ENCODE peak calls at places on chromosome 12, in five cellular contexts. One of them, this sample, is unnamed.

GRCh38 chr12:46101121-46101869 is 110.9 kb upstream of the SCAF11 start:
- DNase-seq in SK-N-SH: no peak
- DNase-seq in HepG2: no peak
- DNase-seq in A549: peak
- DNase-seq in K562: peak
- DNase-seq in this sample: no peak

GRCh38 chr12:85580562-85581168 is 255.5 kb downstream of the RASSF9 start:
- DNase-seq in SK-N-SH: no peak
- DNase-seq in HepG2: no peak
- DNase-seq in A549: no peak
- DNase-seq in K562: no peak
- DNase-seq in this sample: no peak

GRCh38 chr12:100216337-100216736 is 15.7 kb downstream of the ACTR6 start:
- DNase-seq in SK-N-SH: no peak
- DNase-seq in HepG2: no peak
- DNase-seq in A549: no peak
- DNase-seq in K562: no peak
- DNase-seq in this sample: no peak

GRCh38 chr12:88944403-88944802 is 364.1 kb upstream of the KITLG start:
- DNase-seq in SK-N-SH: no peak
- DNase-seq in HepG2: peak
- DNase-seq in A549: peak
- DNase-seq in K562: no peak
- DNase-seq in this sample: no peak

GRCh38 chr12:26274441-26275312 is 79.3 kb downstream of the SSPN start:
- DNase-seq in SK-N-SH: peak
- DNase-seq in HepG2: peak
- DNase-seq in A549: peak
- DNase-seq in K562: peak
- DNase-seq in this sample: peak

GRCh38 chr12:15855646-15856045 is 26.5 kb upstream of the STRAP start:
- DNase-seq in SK-N-SH: no peak
- DNase-seq in HepG2: no peak
- DNase-seq in A549: no peak
- DNase-seq in K562: no peak
- DNase-seq in this sample: no peak

GRCh38 chr12:109389146-109389545 is 41.4 kb downstream of the MYO1H start:
- DNase-seq in SK-N-SH: peak
- DNase-seq in HepG2: peak
- DNase-seq in A549: peak
- DNase-seq in K562: peak
- DNase-seq in this sample: peak

GRCh38 chr12:122681814-122682213 is 21.3 kb downstream of the HCAR2 start:
- DNase-seq in SK-N-SH: no peak
- DNase-seq in HepG2: no peak
- DNase-seq in A549: no peak
- DNase-seq in K562: no peak
- DNase-seq in this sample: no peak

GRCh38 chr12:52501490-52501889 is 8.4 kb upstream of the KRT6A start:
- DNase-seq in SK-N-SH: no peak
- DNase-seq in HepG2: no peak
- DNase-seq in A549: no peak
- DNase-seq in K562: no peak
- DNase-seq in this sample: no peak

GRCh38 chr12:121803861-121804416 is at the start of gene SETD1B:
- DNase-seq in SK-N-SH: peak
- DNase-seq in HepG2: no peak
- DNase-seq in A549: peak
- DNase-seq in K562: peak
- DNase-seq in this sample: peak

GRCh38 chr12:105053116-105053572 is 31.1 kb downstream of the ALDH1L2 start:
- DNase-seq in SK-N-SH: peak
- DNase-seq in HepG2: peak
- DNase-seq in A549: peak
- DNase-seq in K562: peak
- DNase-seq in this sample: peak

GRCh38 chr12:85632390-85632789 is 203.8 kb downstream of the RASSF9 start:
- DNase-seq in SK-N-SH: no peak
- DNase-seq in HepG2: no peak
- DNase-seq in A549: no peak
- DNase-seq in K562: no peak
- DNase-seq in this sample: no peak

GRCh38 chr12:14614704-14615121 is 47.0 kb upstream of the PLBD1 start:
- DNase-seq in SK-N-SH: no peak
- DNase-seq in HepG2: no peak
- DNase-seq in A549: no peak
- DNase-seq in K562: no peak
- DNase-seq in this sample: peak

GRCh38 chr12:113971392-113971791 is 5.3 kb upstream of the RBM19 start:
- DNase-seq in SK-N-SH: no peak
- DNase-seq in HepG2: no peak
- DNase-seq in A549: no peak
- DNase-seq in K562: no peak
- DNase-seq in this sample: no peak

GRCh38 chr12:203074-203461 is 10.9 kb downstream of the SLC6A12 start:
- DNase-seq in SK-N-SH: no peak
- DNase-seq in HepG2: no peak
- DNase-seq in A549: no peak
- DNase-seq in K562: no peak
- DNase-seq in this sample: no peak

GRCh38 chr12:47832263-47832933 is 12.7 kb upstream of the HDAC7 start:
- DNase-seq in SK-N-SH: no peak
- DNase-seq in HepG2: no peak
- DNase-seq in A549: no peak
- DNase-seq in K562: no peak
- DNase-seq in this sample: no peak

GRCh38 chr12:72110814-72111615 is 161.2 kb upstream of the TRHDE start:
- DNase-seq in SK-N-SH: no peak
- DNase-seq in HepG2: no peak
- DNase-seq in A549: no peak
- DNase-seq in K562: no peak
- DNase-seq in this sample: no peak

GRCh38 chr12:2054091-2055018 is 1.6 kb downstream of the CACNA1C start:
- DNase-seq in SK-N-SH: peak
- DNase-seq in HepG2: no peak
- DNase-seq in A549: no peak
- DNase-seq in K562: no peak
- DNase-seq in this sample: peak

GRCh38 chr12:15320881-15321280 is 1.4 kb upstream of the PTPRO start:
- DNase-seq in SK-N-SH: no peak
- DNase-seq in HepG2: no peak
- DNase-seq in A549: no peak
- DNase-seq in K562: no peak
- DNase-seq in this sample: no peak

GRCh38 chr12:72273499-72273837 is 1.3 kb downstream of the TRHDE start:
- DNase-seq in SK-N-SH: no peak
- DNase-seq in HepG2: no peak
- DNase-seq in A549: no peak
- DNase-seq in K562: no peak
- DNase-seq in this sample: peak

DNA sequence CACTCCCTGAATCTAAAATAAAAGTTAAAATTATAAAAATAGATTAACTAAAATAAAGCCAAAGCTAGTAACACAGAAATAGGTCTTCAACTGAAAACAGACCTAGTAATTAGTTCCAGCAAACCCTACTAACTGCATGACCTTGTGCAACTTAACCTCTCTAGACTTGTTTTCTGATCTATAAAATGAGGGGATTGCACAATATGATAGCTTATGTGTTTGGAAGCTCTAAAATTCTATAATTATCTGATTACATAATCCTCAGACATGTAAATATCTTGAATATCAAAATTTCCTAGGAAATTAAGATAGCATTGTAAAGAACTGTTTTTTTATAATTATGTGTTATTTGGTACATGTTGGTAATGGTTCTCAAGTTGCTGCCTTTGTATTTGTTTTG is 144.1 kb upstream of the GRIP1 start:
- DNase-seq in SK-N-SH: no peak
- DNase-seq in HepG2: no peak
- DNase-seq in A549: no peak
- DNase-seq in K562: no peak
- DNase-seq in this sample: no peak
- H3K4me3 ChIP-seq in SK-N-SH: no peak
- H3K4me3 ChIP-seq in HepG2: no peak
- H3K4me3 ChIP-seq in A549: no peak
- H3K4me3 ChIP-seq in K562: no peak
- H3K4me3 ChIP-seq in this sample: no peak

DNA sequence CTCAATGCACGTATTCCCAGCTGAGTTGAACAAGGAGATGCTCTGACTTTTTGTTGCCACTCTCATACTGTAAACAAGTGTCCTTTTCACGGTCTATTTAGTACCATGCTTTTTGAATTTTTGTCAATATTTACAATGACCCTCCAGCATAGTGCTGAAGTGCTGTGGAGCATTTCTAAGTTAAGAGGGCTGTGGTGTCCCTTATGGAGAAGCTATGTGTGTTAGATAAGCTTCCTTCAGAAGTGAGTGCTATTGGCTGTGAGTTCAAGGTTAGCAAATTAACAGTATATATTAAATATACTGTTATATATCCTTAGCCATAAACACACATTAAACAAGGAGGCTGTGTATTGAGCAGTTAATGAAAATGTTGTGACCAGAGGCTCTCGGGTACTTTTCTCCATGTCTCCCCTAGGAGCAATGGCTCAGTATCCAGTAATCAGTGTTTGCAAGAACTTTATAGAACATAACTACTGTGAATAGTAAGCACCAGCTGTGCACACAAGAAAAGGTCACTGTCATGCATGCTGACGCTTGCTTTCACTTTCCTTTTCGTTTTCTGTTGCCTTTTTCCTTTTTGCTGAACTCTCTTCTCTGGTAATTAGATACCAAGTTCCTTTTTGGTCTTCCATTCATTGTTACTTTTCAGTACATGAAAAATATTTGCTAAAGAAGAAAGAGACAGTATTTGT is 187.2 kb upstream of the NEDD1 start:
- DNase-seq in SK-N-SH: no peak
- DNase-seq in HepG2: no peak
- DNase-seq in A549: no peak
- DNase-seq in K562: no peak
- DNase-seq in this sample: peak
- TF ChIP-seq REST in SK-N-SH: no peak
- TF ChIP-seq REST in HepG2: no peak
- TF ChIP-seq REST in A549: no peak
- TF ChIP-seq REST in K562: no peak
- TF ChIP-seq REST in this sample: no peak

GRCh38 chr12:64390275-64390851 is at the start of gene C12orf56:
- DNase-seq in SK-N-SH: no peak
- DNase-seq in HepG2: no peak
- DNase-seq in A549: peak
- DNase-seq in K562: no peak
- DNase-seq in this sample: peak
- H3K4me3 ChIP-seq in SK-N-SH: no peak
- H3K4me3 ChIP-seq in HepG2: no peak
- H3K4me3 ChIP-seq in A549: peak
- H3K4me3 ChIP-seq in K562: no peak
- H3K4me3 ChIP-seq in this sample: peak

GRCh38 chr12:57009949-57010626 is 3.7 kb upstream of the ZBTB39 start:
- DNase-seq in SK-N-SH: no peak
- DNase-seq in HepG2: no peak
- DNase-seq in A549: no peak
- DNase-seq in K562: no peak
- DNase-seq in this sample: peak
- TF ChIP-seq REST in SK-N-SH: no peak
- TF ChIP-seq REST in HepG2: no peak
- TF ChIP-seq REST in A549: no peak
- TF ChIP-seq REST in K562: no peak
- TF ChIP-seq REST in this sample: no peak

DNA sequence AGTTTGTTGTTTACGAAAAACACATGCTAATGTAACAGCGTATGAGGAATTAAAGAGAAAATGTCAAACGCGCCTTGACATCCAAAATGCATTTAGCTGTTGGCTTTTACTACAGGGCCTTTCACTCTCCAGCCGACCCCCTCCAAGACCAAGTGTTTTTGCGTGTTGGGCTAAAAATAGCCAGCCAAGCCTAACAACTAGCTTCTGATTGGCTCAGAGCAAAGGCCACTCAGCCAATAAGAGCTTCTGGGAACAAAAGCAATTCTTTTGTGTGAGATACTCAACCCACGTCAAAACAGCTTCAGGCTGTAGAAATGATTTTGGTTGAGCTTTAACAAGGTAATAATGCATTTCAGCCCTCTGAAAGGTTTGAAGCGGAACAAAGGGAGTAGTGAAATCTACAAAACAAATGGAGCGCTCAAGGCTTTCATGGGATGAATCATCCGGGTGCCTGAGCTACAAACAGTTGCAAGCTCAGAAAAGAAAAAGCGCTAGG is 198.7 kb upstream of the DCN start:
- DNase-seq in SK-N-SH: peak
- DNase-seq in HepG2: no peak
- DNase-seq in A549: peak
- DNase-seq in K562: no peak
- DNase-seq in this sample: peak
- H3K4me3 ChIP-seq in SK-N-SH: peak
- H3K4me3 ChIP-seq in HepG2: no peak
- H3K4me3 ChIP-seq in A549: no peak
- H3K4me3 ChIP-seq in K562: no peak
- H3K4me3 ChIP-seq in this sample: peak

DNA sequence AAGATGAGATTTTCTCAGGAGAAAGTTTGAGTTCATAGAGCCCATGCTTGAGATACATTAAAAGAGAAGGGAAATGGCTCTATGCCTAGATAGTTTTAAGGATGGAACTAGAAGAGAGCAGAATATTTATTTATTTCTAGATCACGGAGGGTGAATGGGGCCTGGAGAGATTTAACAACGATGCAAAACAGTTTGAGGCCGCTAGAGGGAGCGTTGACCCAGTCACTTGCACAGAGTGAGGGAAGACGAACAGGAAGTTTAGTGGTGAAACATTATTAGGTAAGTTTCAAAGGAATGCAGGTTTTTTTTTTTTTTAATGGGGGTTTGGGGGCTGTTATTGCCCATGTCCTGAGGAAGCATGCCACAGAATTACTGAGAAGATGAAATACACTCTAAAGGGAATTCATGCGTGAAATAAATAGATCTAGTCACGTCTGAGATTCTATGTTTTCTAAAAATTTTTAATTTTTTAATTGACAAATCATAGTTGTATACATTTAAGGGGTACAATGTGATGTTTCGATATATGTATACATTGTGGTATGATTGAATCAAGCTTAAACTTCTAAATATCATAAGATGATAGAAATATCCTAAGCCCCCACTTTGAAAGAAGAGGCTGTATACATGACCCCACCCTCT is 14.8 kb upstream of the PPP1R1A start:
- DNase-seq in SK-N-SH: peak
- DNase-seq in HepG2: peak
- DNase-seq in A549: peak
- DNase-seq in K562: peak
- DNase-seq in this sample: peak
- TF ChIP-seq REST in SK-N-SH: no peak
- TF ChIP-seq REST in HepG2: no peak
- TF ChIP-seq REST in A549: no peak
- TF ChIP-seq REST in K562: no peak
- TF ChIP-seq REST in this sample: no peak

DNA sequence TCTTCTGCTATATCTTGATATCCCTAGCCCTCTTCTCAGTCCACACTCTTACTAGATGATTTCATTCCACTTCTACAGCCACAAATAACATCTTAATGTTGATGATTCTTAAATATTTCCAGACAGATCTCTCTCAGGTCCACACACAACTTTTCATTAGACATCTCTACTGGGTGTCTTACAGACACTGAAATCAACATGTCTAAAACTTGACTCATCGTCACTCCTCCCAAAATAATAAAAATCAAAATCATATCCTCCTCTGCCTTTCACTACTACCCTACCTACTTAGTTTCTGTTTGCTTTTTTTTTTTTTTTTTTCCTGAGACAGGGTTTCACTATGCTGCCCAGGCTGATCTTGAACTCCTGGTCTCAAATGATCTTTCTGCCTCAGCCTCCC is 11.8 kb downstream of the PRDM4 start:
- DNase-seq in SK-N-SH: no peak
- DNase-seq in HepG2: no peak
- DNase-seq in A549: no peak
- DNase-seq in K562: no peak
- DNase-seq in this sample: no peak
- H3K4me3 ChIP-seq in SK-N-SH: peak
- H3K4me3 ChIP-seq in HepG2: no peak
- H3K4me3 ChIP-seq in A549: no peak
- H3K4me3 ChIP-seq in K562: no peak
- H3K4me3 ChIP-seq in this sample: no peak